ENCODE peak calls at places on chromosome 16, in seven cellular contexts. P is HCEC 1CT; A is HS-5; H is activated gamma-delta T cell treated with anti-CD3 and anti-CD28 coated beads, Interleukin-2, amount 50 U/mL, for 16 hours; J is neural crest cell; S is C1 segment of cervical spinal cord; F is Ammon's horn. D is an unnamed sample.

GRCh38 chr16:3876695-3877094 is 3.8 kb downstream of the CREBBP start:
- DNase-seq in P (peak), A (no peak), H (no peak), J (no peak), S (no peak), F (no peak), D (no peak)

GRCh38 chr16:1984347-1985225 is 593 bp downstream of the GFER start:
- DNase-seq in P (no peak), A (no peak), H (no peak), J (no peak), S (no peak), F (no peak), D (no peak)

GRCh38 chr16:80751167-80751566 is 53.2 kb downstream of the CDYL2 start:
- DNase-seq in P (no peak), A (no peak), H (no peak), J (no peak), S (no peak), F (peak), D (no peak)

GRCh38 chr16:52191533-52192134 is 355.3 kb downstream of the TOX3 start:
- DNase-seq in P (peak), A (no peak), H (peak), J (peak), S (peak), F (peak), D (peak)

GRCh38 chr16:89422905-89423630 is 67.3 kb downstream of the ANKRD11 start:
- DNase-seq in P (peak), A (peak), H (peak), J (no peak), S (no peak), F (no peak), D (no peak)

GRCh38 chr16:11583889-11584565 is 2.7 kb downstream of the LITAF start:
- DNase-seq in P (no peak), A (no peak), H (no peak), J (no peak), S (no peak), F (peak), D (no peak)

GRCh38 chr16:58638148-58639036 is 8.8 kb upstream of the CNOT1 start:
- DNase-seq in P (peak), A (peak), H (no peak), J (no peak), S (no peak), F (no peak), D (peak)

GRCh38 chr16:22217890-22218730 is 12.0 kb downstream of the EEF2K start:
- DNase-seq in P (no peak), A (no peak), H (no peak), J (no peak), S (no peak), F (no peak), D (no peak)

GRCh38 chr16:87407511-87408112 is 15.5 kb downstream of the MAP1LC3B start:
- DNase-seq in P (no peak), A (no peak), H (no peak), J (no peak), S (no peak), F (no peak), D (no peak)

GRCh38 chr16:1296688-1297412 is 12.6 kb upstream of the UBE2I start:
- DNase-seq in P (peak), A (peak), H (no peak), J (no peak), S (no peak), F (no peak), D (no peak)

D was measured in foreskin melanocyte.